ENCODE peak calls at places on chromosomes 2 and 18, in six cellular contexts. N, A, X, Q, S and T are unnamed samples.

GRCh38 chr2:17199741-17200140 is 318.5 kb downstream of the RAD51AP2 start:
- DNase-seq in N (no peak), A (peak; percentile 43), X (no peak), Q (no peak), S (peak; percentile 12), T (no peak)

GRCh38 chr2:168528469-168528868 is 72.4 kb downstream of the CERS6 start:
- DNase-seq in N (no peak), A (no peak), X (no peak), Q (no peak), S (no peak), T (no peak)

GRCh38 chr18:34543356-34543755 is 166.7 kb upstream of the DTNA start:
- DNase-seq in N (no peak), A (no peak), X (no peak), Q (no peak), S (no peak), T (no peak)

GRCh38 chr18:72530622-72531021 is 13.5 kb downstream of the CBLN2 start:
- DNase-seq in N (no peak), A (no peak), X (no peak), Q (no peak), S (peak; percentile 22), T (no peak)

GRCh38 chr18:3498705-3499451 is 48.9 kb downstream of the TGIF1 start:
- DNase-seq in N (peak; percentile 47), A (peak; percentile 69), X (no peak), Q (peak; percentile 37), S (no peak), T (no peak)

GRCh38 chr2:226475650-226476049 is 324.0 kb downstream of the IRS1 start:
- DNase-seq in N (no peak), A (peak; percentile 89), X (no peak), Q (no peak), S (peak; percentile 69), T (peak; percentile 29)

GRCh38 chr2:100741880-100742814 is 77.8 kb upstream of the NPAS2 start:
- DNase-seq in N (no peak), A (peak; percentile 99), X (no peak), Q (no peak), S (peak; percentile 93), T (peak; percentile 98)

GRCh38 chr2:186733414-186733813 is 39.6 kb downstream of the FAM171B start:
- DNase-seq in N (no peak), A (no peak), X (no peak), Q (no peak), S (no peak), T (no peak)

GRCh38 chr2:237763812-237764211 is 34.8 kb upstream of the RBM44 start:
- DNase-seq in N (no peak), A (no peak), X (no peak), Q (no peak), S (no peak), T (no peak)

GRCh38 chr2:76197842-76198448 is 487.2 kb upstream of the GCFC2 start:
- DNase-seq in N (peak; percentile 66), A (peak; percentile 37), X (peak; percentile 4), Q (no peak), S (peak; percentile 69), T (no peak)

GRCh38 chr2:150133623-150134022 is 353.8 kb downstream of the RND3 start:
- DNase-seq in N (no peak), A (peak; percentile 97), X (peak; percentile 92), Q (no peak), S (peak; percentile 80), T (peak; percentile 79)

GRCh38 chr2:231519975-231520555 is 10.2 kb downstream of the NMUR1 start:
- DNase-seq in N (no peak), A (no peak), X (no peak), Q (no peak), S (no peak), T (no peak)

GRCh38 chr2:207337234-207338219 is 171.8 kb upstream of the KLF7 start:
- DNase-seq in N (no peak), A (peak; percentile 78), X (peak; percentile 100), Q (no peak), S (no peak), T (no peak)

GRCh38 chr2:19987936-19988335 is 2.0 kb downstream of the WDR35 start:
- DNase-seq in N (no peak), A (no peak), X (no peak), Q (no peak), S (no peak), T (no peak)

GRCh38 chr2:132804045-132804444 is 134.0 kb upstream of the LYPD1 start:
- DNase-seq in N (no peak), A (peak; percentile 80), X (no peak), Q (no peak), S (no peak), T (peak; percentile 16)

GRCh38 chr2:74507926-74508520 is 528 bp upstream of the PCGF1 start:
- DNase-seq in N (no peak), A (peak; percentile 43), X (no peak), Q (peak; percentile 30), S (no peak), T (no peak)

GRCh38 chr2:70655786-70656185 is 102.2 kb upstream of the TGFA start:
- DNase-seq in N (no peak), A (no peak), X (no peak), Q (no peak), S (no peak), T (no peak)

GRCh38 chr2:207711750-207712487 is 479 bp downstream of the CCNYL1 start:
- DNase-seq in N (peak; percentile 62), A (peak; percentile 41), X (no peak), Q (peak; percentile 57), S (no peak), T (no peak)

GRCh38 chr2:190835303-190835930 is 45.2 kb upstream of the GLS start:
- DNase-seq in N (no peak), A (peak; percentile 90), X (no peak), Q (no peak), S (peak; percentile 79), T (no peak)

GRCh38 chr18:3985664-3986063 is 469.4 kb downstream of the DLGAP1 start:
- DNase-seq in N (no peak), A (peak; percentile 90), X (peak; percentile 35), Q (no peak), S (no peak), T (peak; percentile 52)

GRCh38 chr18:58535340-58536186 is 93.3 kb downstream of the ALPK2 start:
- DNase-seq in N (no peak), A (peak; percentile 71), X (no peak), Q (no peak), S (no peak), T (no peak)

GRCh38 chr18:59454909-59455727 is 96.1 kb upstream of the LMAN1 start:
- DNase-seq in N (no peak), A (no peak), X (no peak), Q (peak; percentile 52), S (no peak), T (no peak)

GRCh38 chr2:240567137-240567871 is 980 bp upstream of the RNPEPL1 start:
- DNase-seq in N (peak; percentile 56), A (no peak), X (no peak), Q (peak; percentile 18), S (no peak), T (no peak)

GRCh38 chr2:164028764-164029534 is 293.1 kb upstream of the FIGN start:
- DNase-seq in N (no peak), A (peak; percentile 83), X (no peak), Q (no peak), S (peak; percentile 49), T (peak; percentile 34)

GRCh38 chr2:186429095-186429494 is 57.0 kb upstream of the ZC3H15 start:
- DNase-seq in N (no peak), A (peak; percentile 21), X (no peak), Q (no peak), S (no peak), T (peak; percentile 5)

GRCh38 chr2:240462073-240462703 is 26.7 kb downstream of the GPC1 start:
- DNase-seq in N (peak; percentile 46), A (no peak), X (no peak), Q (peak; percentile 15), S (no peak), T (no peak)

GRCh38 chr18:68693091-68693815 is 21.7 kb downstream of the TMX3 start:
- DNase-seq in N (no peak), A (no peak), X (no peak), Q (no peak), S (no peak), T (no peak)

DNA sequence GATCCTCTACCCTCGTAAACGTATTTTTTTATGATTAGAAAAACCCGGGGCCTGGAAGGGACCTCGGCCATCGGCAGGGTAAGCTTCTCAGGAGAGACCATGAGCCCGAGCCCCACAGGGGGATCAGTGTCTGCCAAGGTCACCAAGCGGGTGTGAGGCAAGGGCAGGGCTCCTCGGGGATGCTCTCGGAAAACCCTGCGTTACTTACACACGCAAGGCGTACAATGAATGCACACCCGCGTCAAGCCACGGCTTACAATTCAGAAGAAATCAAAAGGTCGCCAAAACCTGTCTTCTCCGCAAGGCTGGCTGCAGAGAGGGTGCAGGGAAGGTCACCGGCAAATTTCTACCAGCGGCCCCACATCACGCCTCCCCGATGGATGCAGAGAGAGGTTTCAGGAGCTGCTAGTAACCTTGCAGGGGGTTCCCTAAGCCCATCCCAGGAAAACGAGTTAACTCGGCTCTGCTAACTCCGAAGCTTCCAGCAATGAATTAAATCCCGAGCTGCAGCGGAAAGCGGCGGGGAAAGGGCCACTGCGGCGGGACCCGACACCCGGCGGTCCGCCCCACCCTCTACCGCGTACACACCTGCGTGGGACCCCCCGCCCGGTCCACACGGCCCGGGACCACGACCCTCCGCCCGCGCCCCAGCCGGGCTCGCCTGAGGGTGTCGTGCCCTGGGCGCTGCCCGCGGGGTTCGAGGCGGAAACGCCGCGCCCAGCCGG is 608 bp downstream of the ST3GAL5 start:
- DNase-seq in N (peak; percentile 53), A (no peak), X (no peak), Q (peak; percentile 28), S (no peak), T (no peak)
- TF ChIP-seq CTCF in N (no peak), A (no peak), X (no peak), Q (no peak), S (no peak), T (no peak)

DNA sequence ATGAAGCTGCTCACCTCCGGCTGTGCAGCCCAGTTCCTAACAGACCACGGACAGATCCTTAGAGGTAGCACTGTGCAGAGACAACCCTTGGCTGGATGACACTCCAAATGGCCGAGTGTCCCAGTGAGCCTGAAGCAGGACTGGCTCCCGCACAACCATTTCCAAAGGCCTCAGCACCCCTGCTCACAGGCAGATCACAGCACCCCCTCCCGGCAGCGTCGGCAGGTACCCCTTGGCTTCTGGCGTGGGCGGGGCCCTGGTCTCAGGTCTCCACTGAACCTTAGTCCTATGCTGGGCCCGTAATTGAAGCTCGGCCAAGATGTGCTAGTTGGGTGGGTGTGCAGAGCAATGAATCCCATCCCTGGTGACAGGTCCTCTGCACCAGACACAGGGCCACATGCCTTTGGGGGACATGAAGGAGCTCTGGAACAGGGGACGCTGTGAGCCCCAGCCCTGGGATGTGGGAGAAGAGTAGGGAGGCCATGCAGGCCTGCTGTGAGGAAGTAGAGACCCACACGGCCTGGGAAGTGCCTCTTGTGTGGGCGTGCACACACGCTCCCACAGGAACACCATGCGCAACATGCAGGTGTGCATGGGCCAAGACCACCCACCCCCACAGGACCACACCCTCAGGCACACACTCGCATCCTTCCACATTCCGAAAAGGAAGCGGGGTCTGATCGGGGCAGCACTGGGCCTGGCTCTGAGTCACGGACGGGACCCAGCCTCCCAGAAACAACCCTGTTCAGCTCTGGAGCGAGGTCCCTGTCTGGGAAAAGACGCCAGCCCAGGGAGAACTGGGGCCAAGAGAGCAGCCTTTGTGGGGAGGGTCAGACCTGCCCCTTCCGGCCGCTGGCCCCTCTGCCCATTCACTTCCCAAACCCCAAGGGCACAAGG is 2.8 kb downstream of the DUSP2 start:
- DNase-seq in N (no peak), A (no peak), X (no peak), Q (peak; percentile 8), S (no peak), T (no peak)
- H3K4me3 ChIP-seq in N (no peak overlapping the region), A (no peak overlapping the region), X (no peak overlapping the region), Q (no peak overlapping the region), S (no peak overlapping the region), T (no peak overlapping the region)

GRCh38 chr2:239106314-239106908 is 258.5 kb downstream of the TWIST2 start:
- DNase-seq in N (no peak), A (peak; percentile 56), X (peak; percentile 25), Q (peak; percentile 44), S (peak; percentile 48), T (peak; percentile 23)
- TF ChIP-seq CTCF in N (peak; percentile 30), A (peak; percentile 70), X (peak; percentile 94), Q (peak; percentile 61), S (peak; percentile 77), T (peak; percentile 87)

GRCh38 chr2:56234241-56234640 is 50.5 kb downstream of the CCDC85A start:
- DNase-seq in N (no peak), A (no peak), X (no peak), Q (no peak), S (no peak), T (no peak)
- H3K4me3 ChIP-seq in N (no peak overlapping the region), A (no peak overlapping the region), X (no peak overlapping the region), Q (no peak overlapping the region), S (no peak overlapping the region), T (no peak overlapping the region)